ENCODE peak calls at places on chromosomes 13 and 19, in eight cellular contexts. One of them, this sample, is unnamed.

GRCh38 chr19:843180-843835 is 2.5 kb downstream of the PRTN3 start:
- DNase-seq in IMR-90: no peak
- DNase-seq in choroid plexus epithelial cell: no peak
- DNase-seq in HL-60: peak
- DNase-seq in breast epithelium: no peak
- DNase-seq in lower lobe of right lung: peak
- DNase-seq in H1: no peak
- DNase-seq in cardiac muscle cell: no peak
- DNase-seq in this sample: no peak

GRCh38 chr19:54147676-54148075 is 10.1 kb downstream of the CNOT3 start:
- DNase-seq in IMR-90: peak
- DNase-seq in choroid plexus epithelial cell: no peak
- DNase-seq in HL-60: no peak
- DNase-seq in breast epithelium: no peak
- DNase-seq in lower lobe of right lung: no peak
- DNase-seq in H1: no peak
- DNase-seq in cardiac muscle cell: peak
- DNase-seq in this sample: no peak

GRCh38 chr13:50941146-50941545 is 31.6 kb downstream of the RNASEH2B start:
- DNase-seq in IMR-90: no peak
- DNase-seq in choroid plexus epithelial cell: no peak
- DNase-seq in HL-60: no peak
- DNase-seq in breast epithelium: no peak
- DNase-seq in lower lobe of right lung: no peak
- DNase-seq in H1: no peak
- DNase-seq in cardiac muscle cell: no peak
- DNase-seq in this sample: no peak

GRCh38 chr13:42369071-42369795 is 97.3 kb downstream of the AKAP11 start:
- DNase-seq in IMR-90: no peak
- DNase-seq in choroid plexus epithelial cell: no peak
- DNase-seq in HL-60: no peak
- DNase-seq in breast epithelium: no peak
- DNase-seq in lower lobe of right lung: no peak
- DNase-seq in H1: no peak
- DNase-seq in cardiac muscle cell: no peak
- DNase-seq in this sample: no peak

GRCh38 chr19:30718728-30719127 is 346.5 kb downstream of the ZNF536 start:
- DNase-seq in IMR-90: no peak
- DNase-seq in choroid plexus epithelial cell: no peak
- DNase-seq in HL-60: no peak
- DNase-seq in breast epithelium: no peak
- DNase-seq in lower lobe of right lung: no peak
- DNase-seq in H1: no peak
- DNase-seq in cardiac muscle cell: no peak
- DNase-seq in this sample: no peak

GRCh38 chr19:49422407-49423277 is 599 bp downstream of the PTH2 start:
- DNase-seq in IMR-90: peak
- DNase-seq in choroid plexus epithelial cell: peak
- DNase-seq in HL-60: peak
- DNase-seq in breast epithelium: no peak
- DNase-seq in lower lobe of right lung: no peak
- DNase-seq in H1: peak
- DNase-seq in cardiac muscle cell: peak
- DNase-seq in this sample: no peak

GRCh38 chr13:102948006-102948405 is 102.2 kb downstream of the ERCC5 start:
- DNase-seq in IMR-90: no peak
- DNase-seq in choroid plexus epithelial cell: peak
- DNase-seq in HL-60: no peak
- DNase-seq in breast epithelium: no peak
- DNase-seq in lower lobe of right lung: no peak
- DNase-seq in H1: no peak
- DNase-seq in cardiac muscle cell: peak
- DNase-seq in this sample: no peak

GRCh38 chr13:20161275-20161950 is 561 bp upstream of the GJA3 start:
- DNase-seq in IMR-90: no peak
- DNase-seq in choroid plexus epithelial cell: no peak
- DNase-seq in HL-60: peak
- DNase-seq in breast epithelium: no peak
- DNase-seq in lower lobe of right lung: no peak
- DNase-seq in H1: peak
- DNase-seq in cardiac muscle cell: peak
- DNase-seq in this sample: no peak

GRCh38 chr13:86870388-86870966 is 800.7 kb upstream of the SLITRK5 start:
- DNase-seq in IMR-90: peak
- DNase-seq in choroid plexus epithelial cell: peak
- DNase-seq in HL-60: no peak
- DNase-seq in breast epithelium: no peak
- DNase-seq in lower lobe of right lung: no peak
- DNase-seq in H1: no peak
- DNase-seq in cardiac muscle cell: peak
- DNase-seq in this sample: no peak

GRCh38 chr13:76792680-76793334 is 93.4 kb downstream of the KCTD12 start:
- DNase-seq in IMR-90: peak
- DNase-seq in choroid plexus epithelial cell: peak
- DNase-seq in HL-60: no peak
- DNase-seq in breast epithelium: no peak
- DNase-seq in lower lobe of right lung: no peak
- DNase-seq in H1: no peak
- DNase-seq in cardiac muscle cell: peak
- DNase-seq in this sample: no peak

GRCh38 chr13:48531416-48532145 is 1.3 kb downstream of the RCBTB2 start:
- DNase-seq in IMR-90: no peak
- DNase-seq in choroid plexus epithelial cell: no peak
- DNase-seq in HL-60: peak
- DNase-seq in breast epithelium: no peak
- DNase-seq in lower lobe of right lung: no peak
- DNase-seq in H1: no peak
- DNase-seq in cardiac muscle cell: no peak
- DNase-seq in this sample: no peak

GRCh38 chr13:111171629-111172028 is 56.5 kb downstream of the ARHGEF7 start:
- DNase-seq in IMR-90: peak
- DNase-seq in choroid plexus epithelial cell: peak
- DNase-seq in HL-60: no peak
- DNase-seq in breast epithelium: no peak
- DNase-seq in lower lobe of right lung: no peak
- DNase-seq in H1: no peak
- DNase-seq in cardiac muscle cell: no peak
- DNase-seq in this sample: no peak

GRCh38 chr19:49926520-49926919 is 2.5 kb upstream of the ATF5 start:
- DNase-seq in IMR-90: no peak
- DNase-seq in choroid plexus epithelial cell: no peak
- DNase-seq in HL-60: no peak
- DNase-seq in breast epithelium: no peak
- DNase-seq in lower lobe of right lung: no peak
- DNase-seq in H1: no peak
- DNase-seq in cardiac muscle cell: no peak
- DNase-seq in this sample: no peak

GRCh38 chr13:102191951-102192461 is 209.8 kb downstream of the FGF14 start:
- DNase-seq in IMR-90: peak
- DNase-seq in choroid plexus epithelial cell: peak
- DNase-seq in HL-60: no peak
- DNase-seq in breast epithelium: no peak
- DNase-seq in lower lobe of right lung: no peak
- DNase-seq in H1: no peak
- DNase-seq in cardiac muscle cell: peak
- DNase-seq in this sample: no peak

GRCh38 chr19:44164327-44164672 is 600 bp upstream of the ZNF226 start:
- DNase-seq in IMR-90: no peak
- DNase-seq in choroid plexus epithelial cell: no peak
- DNase-seq in HL-60: no peak
- DNase-seq in breast epithelium: no peak
- DNase-seq in lower lobe of right lung: no peak
- DNase-seq in H1: no peak
- DNase-seq in cardiac muscle cell: no peak
- DNase-seq in this sample: no peak

GRCh38 chr13:37657134-37657533 is 58.6 kb upstream of the POSTN start:
- DNase-seq in IMR-90: peak
- DNase-seq in choroid plexus epithelial cell: peak
- DNase-seq in HL-60: no peak
- DNase-seq in breast epithelium: no peak
- DNase-seq in lower lobe of right lung: no peak
- DNase-seq in H1: no peak
- DNase-seq in cardiac muscle cell: peak
- DNase-seq in this sample: no peak

GRCh38 chr19:4326837-4327251 is 11.8 kb downstream of the STAP2 start:
- DNase-seq in IMR-90: no peak
- DNase-seq in choroid plexus epithelial cell: no peak
- DNase-seq in HL-60: no peak
- DNase-seq in breast epithelium: no peak
- DNase-seq in lower lobe of right lung: no peak
- DNase-seq in H1: peak
- DNase-seq in cardiac muscle cell: no peak
- DNase-seq in this sample: no peak

GRCh38 chr19:4327877-4328242 is 10.8 kb downstream of the STAP2 start:
- DNase-seq in IMR-90: no peak
- DNase-seq in choroid plexus epithelial cell: no peak
- DNase-seq in HL-60: no peak
- DNase-seq in breast epithelium: no peak
- DNase-seq in lower lobe of right lung: no peak
- DNase-seq in H1: peak
- DNase-seq in cardiac muscle cell: no peak
- DNase-seq in this sample: no peak

GRCh38 chr19:4328243-4328990 is 10.2 kb downstream of the STAP2 start:
- DNase-seq in IMR-90: peak
- DNase-seq in choroid plexus epithelial cell: peak
- DNase-seq in HL-60: peak
- DNase-seq in breast epithelium: peak
- DNase-seq in lower lobe of right lung: peak
- DNase-seq in H1: peak
- DNase-seq in cardiac muscle cell: peak
- DNase-seq in this sample: peak

GRCh38 chr19:4327252-4327876 is 11.3 kb downstream of the STAP2 start:
- DNase-seq in IMR-90: peak
- DNase-seq in choroid plexus epithelial cell: peak
- DNase-seq in HL-60: peak
- DNase-seq in breast epithelium: peak
- DNase-seq in lower lobe of right lung: peak
- DNase-seq in H1: peak
- DNase-seq in cardiac muscle cell: peak
- DNase-seq in this sample: peak

GRCh38 chr19:4326215-4326836 is 12.3 kb downstream of the STAP2 start:
- DNase-seq in IMR-90: no peak
- DNase-seq in choroid plexus epithelial cell: no peak
- DNase-seq in HL-60: no peak
- DNase-seq in breast epithelium: no peak
- DNase-seq in lower lobe of right lung: no peak
- DNase-seq in H1: no peak
- DNase-seq in cardiac muscle cell: no peak
- DNase-seq in this sample: no peak
- H3K4me3 ChIP-seq in IMR-90: no peak
- H3K4me3 ChIP-seq in choroid plexus epithelial cell: no peak
- H3K4me3 ChIP-seq in HL-60: no peak
- H3K4me3 ChIP-seq in breast epithelium: no peak
- H3K4me3 ChIP-seq in lower lobe of right lung: no peak
- H3K4me3 ChIP-seq in H1: peak
- H3K4me3 ChIP-seq in cardiac muscle cell: no peak
- H3K4me3 ChIP-seq in this sample: no peak

DNA sequence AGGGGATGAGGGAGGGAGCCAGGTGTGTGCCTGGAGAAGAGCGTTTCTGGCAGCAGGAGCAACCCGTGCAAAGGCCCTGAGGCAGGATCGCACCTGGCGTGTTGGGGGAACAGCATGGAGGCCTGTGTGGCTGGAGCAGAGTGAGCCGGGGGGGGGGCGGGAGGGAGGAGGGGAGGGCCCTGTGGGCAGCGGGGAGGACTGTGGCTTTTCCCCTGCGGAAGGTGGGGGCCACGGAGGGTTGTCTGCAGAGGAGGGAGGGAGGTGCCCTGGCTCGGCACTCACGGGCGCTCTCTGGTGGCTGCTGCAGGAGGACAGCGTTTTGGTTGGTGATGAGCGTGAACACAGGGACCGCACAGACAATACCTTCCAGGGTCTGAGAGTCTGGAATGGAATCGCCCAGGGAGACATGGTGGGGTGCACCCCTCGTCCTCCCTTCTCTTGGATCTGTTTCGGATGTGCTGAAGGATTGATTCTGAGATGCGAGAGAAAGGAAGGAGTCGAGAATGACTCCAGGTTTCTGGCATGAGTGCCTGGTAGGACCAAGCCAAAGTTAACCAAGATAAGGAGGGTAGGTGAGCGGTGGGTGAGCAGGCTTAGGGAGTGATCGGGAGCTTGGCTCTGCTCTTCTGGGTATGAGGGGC is 6.5 kb downstream of the RAB11B start:
- DNase-seq in IMR-90: peak
- DNase-seq in choroid plexus epithelial cell: peak
- DNase-seq in HL-60: peak
- DNase-seq in breast epithelium: peak
- DNase-seq in lower lobe of right lung: peak
- DNase-seq in H1: peak
- DNase-seq in cardiac muscle cell: peak
- DNase-seq in this sample: no peak
- TF ChIP-seq CTCF in IMR-90: peak
- TF ChIP-seq CTCF in choroid plexus epithelial cell: peak
- TF ChIP-seq CTCF in HL-60: peak
- TF ChIP-seq CTCF in breast epithelium: peak
- TF ChIP-seq CTCF in lower lobe of right lung: peak
- TF ChIP-seq CTCF in H1: peak
- TF ChIP-seq CTCF in cardiac muscle cell: peak
- TF ChIP-seq CTCF in this sample: peak

GRCh38 chr19:12799723-12800343 is 1.8 kb downstream of the PRDX2 start:
- DNase-seq in IMR-90: no peak
- DNase-seq in choroid plexus epithelial cell: no peak
- DNase-seq in HL-60: no peak
- DNase-seq in breast epithelium: no peak
- DNase-seq in lower lobe of right lung: no peak
- DNase-seq in H1: no peak
- DNase-seq in cardiac muscle cell: no peak
- DNase-seq in this sample: no peak
- H3K4me3 ChIP-seq in IMR-90: no peak
- H3K4me3 ChIP-seq in choroid plexus epithelial cell: no peak
- H3K4me3 ChIP-seq in HL-60: no peak
- H3K4me3 ChIP-seq in breast epithelium: no peak
- H3K4me3 ChIP-seq in lower lobe of right lung: no peak
- H3K4me3 ChIP-seq in H1: no peak
- H3K4me3 ChIP-seq in cardiac muscle cell: no peak
- H3K4me3 ChIP-seq in this sample: no peak

GRCh38 chr19:10070730-10071446 is 15.2 kb upstream of the SHFL start:
- DNase-seq in IMR-90: no peak
- DNase-seq in choroid plexus epithelial cell: no peak
- DNase-seq in HL-60: no peak
- DNase-seq in breast epithelium: no peak
- DNase-seq in lower lobe of right lung: no peak
- DNase-seq in H1: peak
- DNase-seq in cardiac muscle cell: no peak
- DNase-seq in this sample: no peak

GRCh38 chr19:10078329-10078728 is 7.8 kb upstream of the SHFL start:
- DNase-seq in IMR-90: no peak
- DNase-seq in choroid plexus epithelial cell: no peak
- DNase-seq in HL-60: no peak
- DNase-seq in breast epithelium: no peak
- DNase-seq in lower lobe of right lung: no peak
- DNase-seq in H1: no peak
- DNase-seq in cardiac muscle cell: no peak
- DNase-seq in this sample: no peak

GRCh38 chr19:10079031-10079453 is 7.1 kb upstream of the SHFL start:
- DNase-seq in IMR-90: no peak
- DNase-seq in choroid plexus epithelial cell: no peak
- DNase-seq in HL-60: no peak
- DNase-seq in breast epithelium: no peak
- DNase-seq in lower lobe of right lung: no peak
- DNase-seq in H1: no peak
- DNase-seq in cardiac muscle cell: no peak
- DNase-seq in this sample: no peak

GRCh38 chr19:10076535-10076934 is 9.6 kb upstream of the SHFL start:
- DNase-seq in IMR-90: no peak
- DNase-seq in choroid plexus epithelial cell: no peak
- DNase-seq in HL-60: no peak
- DNase-seq in breast epithelium: no peak
- DNase-seq in lower lobe of right lung: no peak
- DNase-seq in H1: no peak
- DNase-seq in cardiac muscle cell: no peak
- DNase-seq in this sample: no peak

GRCh38 chr19:10074153-10074552 is 12.0 kb upstream of the SHFL start:
- DNase-seq in IMR-90: peak
- DNase-seq in choroid plexus epithelial cell: peak
- DNase-seq in HL-60: peak
- DNase-seq in breast epithelium: no peak
- DNase-seq in lower lobe of right lung: no peak
- DNase-seq in H1: no peak
- DNase-seq in cardiac muscle cell: peak
- DNase-seq in this sample: no peak
- TF ChIP-seq CTCF in IMR-90: peak
- TF ChIP-seq CTCF in choroid plexus epithelial cell: peak
- TF ChIP-seq CTCF in HL-60: peak
- TF ChIP-seq CTCF in breast epithelium: no peak
- TF ChIP-seq CTCF in lower lobe of right lung: peak
- TF ChIP-seq CTCF in H1: peak
- TF ChIP-seq CTCF in cardiac muscle cell: peak
- TF ChIP-seq CTCF in this sample: no peak

This sample was measured in esophagus squamous epithelium.